ENCODE peak calls at places on chromosomes 5 and 9, in nine cellular contexts. N, C, M, D, P, R, Y, T and Q are unnamed samples.

GRCh38 chr9:76227165-76227564 is 167.1 kb downstream of the RFK start:
- DNase-seq in N (no peak), M (no peak), D (no peak), P (no peak), C (no peak), T (no peak), Y (no peak), R (no peak), Q (no peak)

GRCh38 chr5:91212336-91213092 is 170.6 kb downstream of the ARRDC3 start:
- DNase-seq in P (peak), Y (peak), N (no peak), R (peak), C (peak), T (peak), D (peak), M (no peak), Q (peak)

GRCh38 chr5:175569701-175570100 is 88.2 kb upstream of the HRH2 start:
- DNase-seq in R (no peak), M (no peak), T (no peak), Y (no peak), P (no peak), C (no peak), D (no peak), N (no peak), Q (no peak)

GRCh38 chr5:154002093-154002492 is 36.6 kb downstream of the FAM114A2 start:
- DNase-seq in M (no peak), T (no peak), Y (peak), P (peak), R (peak), D (no peak), C (peak), N (no peak), Q (no peak)

GRCh38 chr5:127561254-127561653 is 43.8 kb downstream of the PRRC1 start:
- DNase-seq in M (no peak), Y (peak), P (peak), T (peak), C (no peak), R (peak), D (no peak), N (no peak), Q (peak)

GRCh38 chr9:100473271-100474081 is 527 bp downstream of the TMEFF1 start:
- DNase-seq in M (peak), R (peak), Y (peak), T (peak), D (peak), C (peak), N (peak), P (no peak), Q (no peak)

GRCh38 chr9:94164756-94165549 is 80.7 kb downstream of the PTPDC1 start:
- DNase-seq in N (no peak), Y (no peak), R (no peak), C (no peak), T (no peak), P (no peak), D (no peak), M (no peak), Q (no peak)

GRCh38 chr5:16902846-16903245 is 33.2 kb downstream of the MYO10 start:
- DNase-seq in N (peak), P (no peak), D (no peak), Y (no peak), T (no peak), R (peak), C (peak), M (no peak), Q (no peak)

GRCh38 chr5:54719384-54720306 is 202.1 kb downstream of the SNX18 start:
- DNase-seq in P (peak), T (peak), R (peak), Y (peak), D (no peak), N (peak), C (no peak), M (no peak), Q (no peak)

GRCh38 chr5:24492231-24492630 is 152.5 kb downstream of the CDH10 start:
- DNase-seq in T (no peak), Y (no peak), M (no peak), P (no peak), N (no peak), D (no peak), C (no peak), R (no peak), Q (no peak)

GRCh38 chr5:31827862-31828261 is 188.9 kb downstream of the PDZD2 start:
- DNase-seq in C (no peak), T (peak), P (peak), M (no peak), R (peak), D (no peak), N (no peak), Y (peak), Q (no peak)

GRCh38 chr5:31153523-31153922 is 40.0 kb upstream of the CDH6 start:
- DNase-seq in N (no peak), T (no peak), C (no peak), P (peak), D (no peak), M (no peak), R (no peak), Y (peak), Q (no peak)

GRCh38 chr5:53253421-53253871 is 143.9 kb upstream of the MOCS2 start:
- DNase-seq in P (peak), D (no peak), C (no peak), N (no peak), R (peak), T (peak), M (no peak), Y (peak), Q (peak)

GRCh38 chr9:88746744-88747398 is 211.9 kb downstream of the NXNL2 start:
- DNase-seq in C (no peak), R (no peak), M (no peak), P (no peak), D (no peak), N (no peak), T (no peak), Y (no peak), Q (no peak)

GRCh38 chr5:95600557-95600956 is 19.3 kb upstream of the GPR150 start:
- DNase-seq in R (peak), M (no peak), T (no peak), D (no peak), P (peak), N (no peak), C (no peak), Y (peak), Q (peak)

GRCh38 chr5:147658293-147658932 is 124.1 kb downstream of the JAKMIP2 start:
- DNase-seq in P (no peak), C (no peak), R (peak), Y (no peak), D (no peak), M (no peak), T (no peak), N (peak), Q (no peak)

GRCh38 chr9:109908459-109909390 is 128.7 kb downstream of the PALM2AKAP2 start:
- DNase-seq in T (no peak), D (no peak), Y (peak), C (no peak), R (peak), M (no peak), P (peak), N (no peak), Q (no peak)

GRCh38 chr5:154271936-154272514 is 81.5 kb downstream of the GALNT10 start:
- DNase-seq in N (no peak), P (no peak), D (no peak), Y (no peak), C (no peak), R (no peak), M (no peak), T (no peak), Q (no peak)

GRCh38 chr9:93236541-93237206 is 52.7 kb downstream of the WNK2 start:
- DNase-seq in D (no peak), P (no peak), C (no peak), R (no peak), T (no peak), M (no peak), Y (no peak), N (no peak), Q (no peak)

GRCh38 chr5:169352901-169353300 is 52.0 kb upstream of the SLIT3 start:
- DNase-seq in Y (no peak), P (no peak), N (no peak), M (no peak), R (no peak), T (no peak), D (no peak), C (no peak), Q (no peak)

GRCh38 chr9:95815153-95815552 is 60.3 kb upstream of the ERCC6L2 start:
- DNase-seq in R (peak), C (no peak), T (no peak), D (no peak), Y (peak), M (no peak), N (no peak), P (peak), Q (no peak)

DNA sequence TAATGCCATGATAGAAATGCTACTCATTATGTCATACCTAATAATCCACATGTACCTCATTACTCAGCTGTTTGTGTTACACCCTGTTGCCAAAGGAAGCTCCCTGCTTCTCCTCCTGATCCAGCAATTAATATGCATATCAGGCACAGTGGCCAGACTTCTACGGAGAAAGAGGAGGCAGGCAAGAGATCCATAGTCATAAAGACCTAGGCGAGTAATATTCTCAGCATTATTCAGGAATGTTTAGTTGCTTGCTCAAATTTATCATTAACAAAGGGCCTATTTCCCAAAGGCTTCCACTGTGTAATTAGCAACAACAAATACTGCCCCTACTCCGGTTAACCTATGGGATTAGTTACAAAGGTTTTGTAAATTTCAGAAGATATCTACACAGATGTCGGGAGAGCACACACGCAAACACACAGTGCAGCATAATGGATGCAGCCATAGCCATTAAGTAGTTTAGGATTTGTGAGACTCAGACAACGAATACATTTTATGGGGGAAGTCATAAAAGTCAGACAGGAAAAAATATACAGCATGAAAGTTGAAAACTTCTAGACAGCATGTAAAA is 192.6 kb downstream of the EFNA5 start:
- DNase-seq in R (no peak), Y (no peak), T (no peak), M (no peak), C (no peak), N (no peak), P (no peak), D (no peak), Q (no peak)
- H3K4me3 ChIP-seq in R (no peak), Y (no peak), T (no peak), M (no peak), C (no peak), N (no peak), P (no peak), D (no peak), Q (no peak)

DNA sequence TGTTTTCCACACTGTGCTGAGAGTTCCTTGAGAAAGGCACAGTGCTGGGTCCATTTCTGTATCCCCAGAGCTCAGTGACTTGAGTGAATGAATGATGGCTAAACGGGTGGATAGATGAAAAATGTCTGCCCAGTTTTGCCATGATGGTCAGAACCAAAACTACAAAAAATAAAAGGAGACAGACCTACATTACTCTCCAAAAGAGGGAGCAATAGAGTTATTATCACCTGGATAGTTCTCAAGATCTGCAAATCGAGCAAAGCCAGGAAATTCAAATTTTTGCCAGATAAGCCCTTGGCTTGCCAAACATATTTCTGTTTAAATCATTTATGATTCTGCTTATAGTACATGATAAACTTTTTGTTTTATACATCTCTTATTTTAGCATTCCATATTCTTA is 214.2 kb upstream of the ZNF462 start:
- DNase-seq in T (peak), C (no peak), M (no peak), R (no peak), N (no peak), Y (peak), P (peak), D (no peak), Q (no peak)
- TF ChIP-seq CTCF in T (peak), C (peak), M (no peak), R (no peak), N (peak), Y (peak), P (peak), D (no peak), Q (peak)

GRCh38 chr5:179908528-179908927 is 831 bp upstream of the TBC1D9B start:
- DNase-seq in C (no peak), T (no peak), D (no peak), P (no peak), M (no peak), Y (no peak), R (no peak), N (peak), Q (no peak)
- H3K4me3 ChIP-seq in C (no peak), T (no peak), D (no peak), P (no peak), M (no peak), Y (no peak), R (no peak), N (no peak), Q (no peak)

GRCh38 chr9:123957168-123957721 is 27.3 kb upstream of the DENND1A start:
- DNase-seq in T (peak), R (no peak), D (no peak), Y (no peak), P (no peak), M (no peak), C (no peak), N (no peak), Q (no peak)
- TF ChIP-seq CTCF in T (no peak), R (no peak), D (no peak), Y (no peak), P (no peak), M (no peak), C (no peak), N (no peak), Q (no peak)

DNA sequence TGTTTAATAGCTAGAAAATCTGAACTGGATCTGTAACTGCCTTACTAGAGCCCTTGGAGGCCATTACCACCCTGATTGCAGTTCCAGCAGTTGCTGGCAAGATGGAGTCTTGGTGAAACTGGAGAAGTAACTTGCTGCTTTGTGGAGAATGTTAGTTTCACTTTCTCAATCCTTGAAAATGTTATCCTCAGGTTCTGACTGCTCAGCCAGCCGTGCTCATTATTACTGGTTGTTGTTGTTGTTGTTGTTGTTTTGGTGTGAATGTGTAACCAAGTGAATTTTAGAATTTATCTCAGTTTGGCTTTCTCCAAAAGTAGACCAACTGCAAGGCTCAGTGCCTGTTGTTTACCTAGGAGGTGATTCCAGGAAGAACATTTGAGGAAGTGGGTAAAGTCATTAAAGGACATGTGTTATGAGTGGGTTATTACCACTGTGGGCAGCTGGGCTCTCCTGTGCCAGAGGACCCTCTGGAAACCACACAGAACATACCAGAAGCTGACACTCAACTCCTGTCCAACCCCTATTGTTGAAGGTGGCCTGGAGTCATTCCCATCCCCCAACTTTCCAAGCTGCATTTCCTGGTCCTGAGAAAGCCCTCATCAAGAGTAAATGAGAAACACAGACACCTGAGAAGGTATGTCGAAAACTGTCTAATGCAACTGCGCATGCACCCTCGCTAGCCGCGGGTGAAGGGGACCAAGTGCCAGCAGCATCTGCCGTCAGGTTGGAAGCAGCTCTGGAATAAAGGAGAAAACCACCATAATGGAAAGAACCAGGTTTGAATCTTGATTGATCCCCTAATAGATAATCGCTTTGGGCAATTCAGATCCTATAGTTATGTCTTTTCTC is 111.6 kb downstream of the CMYA5 start:
- DNase-seq in N (no peak), T (no peak), R (no peak), M (no peak), P (peak), D (no peak), Y (peak), C (no peak), Q (no peak)
- H3K4me3 ChIP-seq in N (no peak), T (no peak), R (no peak), M (no peak), P (no peak), D (no peak), Y (peak), C (no peak), Q (no peak)

GRCh38 chr9:98538626-98539031 is 170.1 kb downstream of the GABBR2 start:
- DNase-seq in C (no peak), N (no peak), R (peak), D (no peak), P (peak), Y (peak), M (no peak), T (no peak), Q (no peak)

GRCh38 chr9:98539954-98540353 is 168.8 kb downstream of the GABBR2 start:
- DNase-seq in P (peak), T (no peak), R (peak), C (no peak), M (no peak), D (no peak), Y (peak), N (no peak), Q (no peak)

GRCh38 chr9:98533866-98534265 is 174.9 kb downstream of the GABBR2 start:
- DNase-seq in N (no peak), C (no peak), M (no peak), P (no peak), D (no peak), Y (no peak), T (no peak), R (no peak), Q (no peak)

GRCh38 chr9:98538203-98538602 is 170.5 kb downstream of the GABBR2 start:
- DNase-seq in R (no peak), P (no peak), Y (no peak), T (no peak), N (no peak), C (no peak), D (no peak), M (no peak), Q (no peak)

DNA sequence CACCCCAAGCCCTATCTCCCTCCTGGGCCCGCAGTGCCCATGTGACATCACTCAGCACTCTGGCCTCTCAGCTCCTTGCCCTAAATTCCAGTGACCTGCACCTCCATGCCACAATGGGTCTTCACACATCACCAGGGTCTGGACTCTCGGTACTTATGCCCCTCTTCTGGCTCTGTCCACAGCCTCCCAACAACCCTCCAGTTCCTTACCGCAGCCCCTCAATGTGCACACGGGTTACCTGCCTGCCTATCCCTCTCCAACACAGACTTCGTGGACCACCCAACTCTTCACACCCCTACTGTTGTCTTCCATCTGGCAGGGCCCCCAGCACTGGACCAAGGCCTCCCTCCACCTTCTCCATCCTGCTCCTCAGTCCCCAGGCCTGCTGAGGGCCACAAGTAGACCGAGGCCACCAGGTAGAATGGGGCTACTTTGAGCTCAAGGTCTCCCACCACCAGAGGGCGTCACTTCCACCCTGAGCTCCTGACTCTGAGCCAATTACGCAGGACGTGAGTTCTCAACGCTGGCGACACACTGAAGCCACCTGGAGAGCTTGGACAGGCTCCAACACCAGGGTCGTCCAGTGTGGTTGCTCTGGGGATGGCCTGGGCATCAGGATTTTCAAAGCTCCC is 172.1 kb downstream of the GABBR2 start:
- DNase-seq in C (peak), M (no peak), T (no peak), R (no peak), D (peak), Y (no peak), N (no peak), P (no peak), Q (no peak)
- TF ChIP-seq CTCF in C (no peak), M (no peak), T (peak), R (peak), D (peak), Y (no peak), N (peak), P (peak), Q (peak)

DNA sequence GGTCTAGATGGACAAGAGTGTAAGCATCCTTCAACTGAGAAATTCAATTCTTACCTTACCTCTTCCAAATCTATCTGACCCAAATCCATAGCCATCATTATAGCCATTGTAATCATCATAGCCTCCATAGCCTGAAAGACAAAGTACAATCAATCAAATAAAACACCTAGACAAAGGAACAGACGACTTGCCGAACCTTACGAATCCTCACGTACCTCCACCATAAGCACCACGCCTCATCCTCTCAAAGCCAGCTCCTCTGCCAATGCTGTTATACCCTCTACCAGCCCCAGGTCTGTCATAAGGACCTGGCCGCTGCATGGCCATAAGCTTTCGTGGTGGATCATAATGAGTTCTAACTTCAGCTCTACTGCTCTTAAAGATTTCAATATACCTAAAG is 5.5 kb downstream of the HNRNPH1 start:
- DNase-seq in M (peak), P (no peak), T (no peak), D (peak), N (no peak), C (no peak), Y (no peak), R (no peak), Q (no peak)
- H3K4me3 ChIP-seq in M (no peak), P (no peak), T (no peak), D (no peak), N (no peak), C (no peak), Y (no peak), R (no peak), Q (no peak)

GRCh38 chr9:134981829-134982228 is 64.1 kb upstream of the FCN1 start:
- DNase-seq in N (no peak), D (no peak), R (no peak), T (no peak), C (no peak), P (no peak), Y (no peak), M (no peak), Q (no peak)

GRCh38 chr9:134982311-134982710 is 64.6 kb upstream of the FCN1 start:
- DNase-seq in P (no peak), Y (no peak), T (no peak), D (no peak), N (no peak), C (no peak), R (no peak), M (no peak), Q (no peak)

GRCh38 chr9:134983506-134984371 is 66.0 kb upstream of the FCN1 start:
- DNase-seq in P (no peak), N (no peak), C (no peak), T (no peak), D (no peak), R (no peak), M (no peak), Y (no peak), Q (no peak)

GRCh38 chr9:134984372-134985240 is 66.9 kb upstream of the FCN1 start:
- DNase-seq in N (no peak), M (no peak), D (no peak), P (no peak), Y (no peak), R (no peak), T (no peak), C (no peak), Q (no peak)

GRCh38 chr9:134983094-134983493 is 65.4 kb upstream of the FCN1 start:
- DNase-seq in D (no peak), R (no peak), T (no peak), M (no peak), N (peak), C (peak), Y (no peak), P (no peak), Q (no peak)
- TF ChIP-seq CTCF in D (peak), R (no peak), T (no peak), M (no peak), N (peak), C (peak), Y (no peak), P (peak), Q (no peak)

GRCh38 chr9:133429216-133429613 is 7.0 kb downstream of the ADAMTS13 start:
- DNase-seq in T (no peak), R (no peak), D (no peak), P (no peak), M (no peak), C (no peak), Y (no peak), N (no peak), Q (no peak)
- H3K4me3 ChIP-seq in T (no peak), R (no peak), D (no peak), P (no peak), M (no peak), C (no peak), Y (no peak), N (no peak), Q (no peak)

GRCh38 chr9:98774746-98775145 is 21.6 kb downstream of the ANKS6 start:
- DNase-seq in R (no peak), D (peak), C (no peak), T (no peak), Y (no peak), M (no peak), N (no peak), P (no peak), Q (no peak)
- TF ChIP-seq CTCF in R (peak), D (peak), C (no peak), T (peak), Y (peak), M (no peak), N (peak), P (peak), Q (peak)